ENCODE peak calls at places on chromosome 10, in eight cellular contexts. Z is AG08396; O is stimulated activated CD4-positive, alpha-beta T cell treated with anti-CD3 and anti-CD28 coated beads, TNF-alpha, amount 100 ng/mL, for 4 hours; X is AG09319; V is HEK293T; W is activated naive CD4-positive, alpha-beta T cell; I is NCI-H1436; B is foreskin keratinocyte. N is an unnamed sample.

GRCh38 chr10:60107308-60107976 is 201.1 kb upstream of the CCDC6 start:
- DNase-seq in B (no peak), X (no peak), W (no peak), Z (no peak), O (no peak), I (no peak), V (no peak), N (no peak)

GRCh38 chr10:132165416-132165980 is 21.2 kb upstream of the DPYSL4 start:
- DNase-seq in X (no peak), Z (no peak), O (no peak), B (no peak), I (no peak), V (no peak), W (no peak), N (no peak)

GRCh38 chr10:103685880-103686669 is 169.3 kb downstream of the SH3PXD2A start:
- DNase-seq in W (peak; percentile 54), I (peak; percentile 68), X (no peak), Z (peak; percentile 91), V (peak; percentile 93), B (no peak), O (peak; percentile 59), N (peak; percentile 59)

GRCh38 chr10:130362308-130362761 is 226.1 kb downstream of the GLRX3 start:
- DNase-seq in Z (no peak), I (no peak), V (no peak), B (no peak), X (no peak), O (no peak), W (no peak), N (no peak)

GRCh38 chr10:48496831-48497792 is 107.8 kb downstream of the ARHGAP22 start:
- DNase-seq in B (no peak), X (peak; percentile 19), O (no peak), V (no peak), Z (peak; percentile 76), W (no peak), I (no peak), N (no peak)

GRCh38 chr10:127343831-127344230 is 147.4 kb upstream of the INSYN2A start:
- DNase-seq in O (no peak), Z (no peak), V (no peak), I (no peak), X (peak; percentile 7), W (no peak), B (no peak), N (no peak)

GRCh38 chr10:36248314-36248981 is 606.4 kb upstream of the FZD8 start:
- DNase-seq in X (no peak), V (no peak), O (no peak), I (no peak), W (no peak), Z (no peak), B (no peak), N (no peak)

GRCh38 chr10:47061776-47062175 is 150.5 kb downstream of the PTPN20 start:
- DNase-seq in Z (no peak), O (no peak), I (no peak), W (no peak), B (no peak), X (no peak), V (no peak), N (no peak)